ENCODE peak calls at places on chromosome 3, in six cellular contexts. X is CD4-positive, alpha-beta T cell; Q is aorta; E is A549; N is right atrium auricular region; F is AG04450. P is an unnamed sample. For H3K9me3, the result is how much of the 10 kb centered on the place peaks cover.

GRCh38 chr3:78725703-78726246 is 1042.0 kb downstream of the ROBO1 start:
- DNase-seq in X (no peak), N (no peak), Q (no peak), E (no peak), F (no peak), P (no peak)

GRCh38 chr3:37859908-37860199 is 1.8 kb upstream of the CTDSPL start:
- DNase-seq in Q (no peak), N (no peak), E (no peak), F (no peak), X (no peak), P (no peak)

GRCh38 chr3:157066335-157067071 is 93.4 kb downstream of the CCNL1 start:
- DNase-seq in Q (no peak), N (no peak), X (no peak), E (no peak), F (peak), P (no peak)

GRCh38 chr3:176426371-176426770 is 770.9 kb downstream of the TBL1XR1 start:
- DNase-seq in F (no peak), Q (no peak), X (no peak), N (no peak), E (no peak), P (no peak)

GRCh38 chr3:141448606-141449216 is 38.1 kb upstream of the RASA2 start:
- DNase-seq in E (no peak), N (no peak), X (no peak), F (no peak), Q (no peak), P (no peak)

GRCh38 chr3:170997966-170998913 is 28.3 kb downstream of the SLC2A2 start:
- DNase-seq in E (no peak), N (no peak), F (no peak), Q (no peak), X (no peak), P (no peak)

GRCh38 chr3:144394052-144394451 is 422.4 kb downstream of the DIPK2A start:
- DNase-seq in F (no peak), X (no peak), E (no peak), Q (no peak), N (no peak), P (no peak)

GRCh38 chr3:156620260-156620659 is 54.1 kb upstream of the TIPARP start:
- DNase-seq in N (no peak), E (no peak), F (no peak), X (no peak), Q (peak), P (no peak)

GRCh38 chr3:46312996-46313395 is 40.9 kb upstream of the CCR2 start:
- DNase-seq in X (no peak), E (no peak), F (no peak), N (no peak), Q (no peak), P (no peak)

GRCh38 chr3:183537295-183537730 is 18.2 kb downstream of the KLHL6 start:
- DNase-seq in E (no peak), Q (peak), F (no peak), X (no peak), N (peak), P (no peak)

GRCh38 chr3:194135806-194136518 is at the start of gene HES1:
- DNase-seq in Q (peak), N (peak), F (peak), E (peak), X (peak), P (peak)

GRCh38 chr3:152061296-152061695 is 187.9 kb downstream of the SUCNR1 start:
- DNase-seq in X (no peak), Q (no peak), N (no peak), F (no peak), E (no peak), P (no peak)

GRCh38 chr3:12895391-12896205 is 54.2 kb upstream of the RPL32 start:
- DNase-seq in N (no peak), E (no peak), X (no peak), Q (peak), F (no peak), P (no peak)

GRCh38 chr3:107064445-107065060 is 312.7 kb upstream of the CCDC54 start:
- DNase-seq in E (peak), N (peak), X (peak), Q (peak), F (peak), P (no peak)

GRCh38 chr3:99468918-99469317 is 169.5 kb upstream of the COL8A1 start:
- DNase-seq in F (no peak), N (no peak), X (no peak), Q (no peak), E (no peak), P (no peak)

GRCh38 chr3:46367811-46368210 is 2.9 kb upstream of the CCR5 start:
- DNase-seq in N (no peak), X (no peak), Q (no peak), F (no peak), E (no peak), P (no peak)

GRCh38 chr3:43866529-43867353 is 176.0 kb downstream of the ABHD5 start:
- DNase-seq in N (no peak), F (peak), Q (no peak), E (peak), X (no peak), P (no peak)

GRCh38 chr3:188097786-188098185 is 56.2 kb upstream of the LPP start:
- DNase-seq in Q (no peak), F (no peak), E (no peak), N (no peak), X (no peak), P (no peak)

GRCh38 chr3:197406266-197406665 is 107.9 kb upstream of the DLG1 start:
- DNase-seq in E (no peak), Q (peak), X (no peak), N (no peak), F (no peak), P (no peak)

GRCh38 chr3:119604878-119605277 is 7.2 kb downstream of the PLA1A start:
- DNase-seq in F (no peak), E (no peak), X (no peak), N (no peak), Q (no peak), P (no peak)

GRCh38 chr3:141434255-141434654 is 52.6 kb upstream of the RASA2 start:
- DNase-seq in X (no peak), E (no peak), Q (no peak), N (no peak), F (no peak), P (no peak)

GRCh38 chr3:129934234-129935123 is 40.0 kb upstream of the TRH start:
- DNase-seq in F (no peak), E (peak), X (no peak), Q (no peak), N (no peak), P (no peak)

GRCh38 chr3:195876297-195877031 is 31.9 kb downstream of the TNK2 start:
- DNase-seq in X (no peak), N (no peak), Q (no peak), E (peak), F (no peak), P (peak)

GRCh38 chr3:187456268-187456667 is 88.1 kb downstream of the RTP4 start:
- DNase-seq in X (no peak), E (no peak), Q (peak), N (peak), F (no peak), P (no peak)

GRCh38 chr3:112519424-112520001 is 20.2 kb upstream of the BTLA start:
- DNase-seq in F (peak), N (no peak), E (peak), Q (no peak), X (peak), P (no peak)

GRCh38 chr3:112512320-112512719 is 13.0 kb upstream of the BTLA start:
- DNase-seq in E (no peak), Q (no peak), F (no peak), N (no peak), X (no peak), P (no peak)

GRCh38 chr3:112508860-112509259 is 9.6 kb upstream of the BTLA start:
- DNase-seq in F (no peak), N (no peak), Q (no peak), X (no peak), E (no peak), P (no peak)

GRCh38 chr3:112514527-112515128 is 15.4 kb upstream of the BTLA start:
- DNase-seq in X (no peak), N (no peak), Q (no peak), F (no peak), E (no peak), P (no peak)
- H3K9me3 ChIP-seq in X (under half), N (under half), Q (under half), F (under half), E (under half), P (under half)

DNA sequence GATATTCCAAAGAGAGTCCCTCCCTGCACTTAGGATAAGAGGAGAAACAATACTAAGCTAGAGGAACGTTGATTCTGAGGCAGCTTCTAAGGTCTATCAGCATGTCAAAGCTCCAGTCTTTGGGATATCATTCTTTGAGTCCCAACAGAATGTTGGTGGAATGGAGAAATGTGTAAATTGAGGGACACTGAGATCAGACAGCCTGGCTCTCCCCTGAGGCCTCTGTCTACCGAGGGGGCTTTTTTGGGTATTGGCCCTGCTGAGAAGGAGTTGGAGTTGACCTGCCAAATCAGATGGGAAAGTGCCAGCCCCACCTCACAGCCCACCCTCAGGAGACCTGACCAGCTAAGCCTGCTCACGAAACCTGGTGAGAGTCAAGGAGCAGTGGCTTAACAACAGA is 27.6 kb upstream of the LRTM1 start:
- DNase-seq in F (no peak), N (no peak), E (no peak), X (no peak), Q (no peak), P (no peak)
- H3K9me3 ChIP-seq in F (under half), N (under half), E (under half), X (under half), Q (under half), P (under half)

DNA sequence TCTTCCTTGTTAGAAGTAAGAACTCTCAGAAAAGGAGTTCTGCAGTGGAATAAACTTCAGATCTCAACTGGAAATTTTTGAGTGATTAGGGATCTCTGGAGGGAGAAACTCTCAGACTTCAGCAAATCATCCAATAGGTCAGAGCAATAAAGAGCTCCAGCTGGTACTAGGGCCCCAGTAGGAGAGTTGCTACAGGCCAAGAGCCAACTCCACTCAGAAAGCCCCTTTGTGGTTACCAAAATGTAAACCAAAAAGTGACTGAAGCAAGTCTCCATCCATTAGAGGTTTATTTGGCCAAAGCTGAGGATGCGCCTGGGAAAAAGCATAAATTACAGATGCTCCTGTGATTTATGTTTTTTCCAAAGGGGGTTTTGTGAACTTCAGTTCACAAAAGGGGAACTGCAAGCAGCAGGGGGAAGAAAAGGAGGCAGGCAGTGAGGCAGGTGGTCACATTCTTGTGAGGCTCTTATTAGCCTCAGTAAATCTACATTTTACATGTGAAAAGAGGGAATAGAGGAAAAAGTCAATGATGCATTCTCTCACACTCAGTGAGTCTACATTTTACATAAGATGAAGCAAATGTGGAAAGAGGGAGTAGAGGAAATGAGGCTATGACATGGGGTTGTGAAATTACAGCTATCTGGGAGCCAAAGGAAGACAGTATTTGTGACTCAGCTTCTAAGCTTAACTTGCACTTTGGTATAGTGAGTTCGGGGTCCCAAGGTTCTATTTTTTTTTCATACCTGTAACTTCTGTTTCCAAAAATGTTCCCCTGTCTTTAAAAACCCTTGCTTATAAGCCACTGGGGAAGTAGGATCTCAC is 92.4 kb upstream of the DAZL start:
- DNase-seq in F (no peak), N (no peak), E (no peak), Q (no peak), X (no peak), P (no peak)
- H3K9me3 ChIP-seq in F (under half), N (under half), E (under half), Q (under half), X (under half), P (under half)

DNA sequence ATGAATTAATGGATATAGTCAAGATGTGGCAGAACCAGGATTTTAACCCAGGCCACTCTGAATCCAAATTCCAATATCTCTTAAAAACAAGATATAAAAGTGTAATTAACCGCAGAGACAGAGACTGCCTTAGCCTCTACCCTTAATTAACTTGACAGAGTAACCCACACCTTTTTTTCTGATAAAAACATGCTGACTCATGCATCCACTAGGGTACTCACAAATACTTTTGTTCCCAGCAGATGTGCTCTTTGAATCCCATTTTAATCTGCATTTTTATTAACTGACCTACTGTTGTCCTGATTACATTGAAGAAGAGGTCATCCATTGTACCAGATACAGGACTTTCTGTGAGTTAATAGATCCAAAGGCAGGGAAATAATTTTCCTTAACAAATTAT is 278.3 kb downstream of the CHL1 start:
- DNase-seq in X (no peak), F (no peak), E (no peak), Q (no peak), N (no peak), P (no peak)
- H3K9me3 ChIP-seq in X (under half), F (under half), E (under half), Q (under half), N (under half), P (under half)

GRCh38 chr3:155619118-155619915 is 125.6 kb downstream of the PLCH1 start:
- DNase-seq in F (no peak), Q (no peak), X (no peak), E (no peak), N (no peak), P (no peak)

GRCh38 chr3:155611456-155611855 is 133.4 kb downstream of the PLCH1 start:
- DNase-seq in Q (no peak), E (no peak), N (no peak), X (no peak), F (no peak), P (no peak)

GRCh38 chr3:155618575-155618974 is 126.3 kb downstream of the PLCH1 start:
- DNase-seq in F (no peak), X (no peak), Q (no peak), N (no peak), E (no peak), P (no peak)

GRCh38 chr3:155617346-155617745 is 127.5 kb downstream of the PLCH1 start:
- DNase-seq in F (no peak), E (no peak), X (no peak), Q (no peak), N (no peak), P (no peak)
- H3K9me3 ChIP-seq in F (under half), E (under half), X (under half), Q (under half), N (under half), P (under half)

GRCh38 chr3:34013818-34014576 is 215.6 kb downstream of the PDCD6IP start:
- DNase-seq in E (no peak), F (no peak), Q (no peak), N (no peak), X (no peak), P (no peak)
- H3K9me3 ChIP-seq in E (under half), F (under half), Q (under half), N (under half), X (under half), P (under half)

GRCh38 chr3:163126115-163126514 is 1629.5 kb downstream of the OTOL1 start:
- DNase-seq in F (no peak), X (no peak), Q (no peak), E (no peak), N (no peak), P (no peak)
- H3K9me3 ChIP-seq in F (under half), X (under half), Q (under half), E (under half), N (under half), P (under half)

DNA sequence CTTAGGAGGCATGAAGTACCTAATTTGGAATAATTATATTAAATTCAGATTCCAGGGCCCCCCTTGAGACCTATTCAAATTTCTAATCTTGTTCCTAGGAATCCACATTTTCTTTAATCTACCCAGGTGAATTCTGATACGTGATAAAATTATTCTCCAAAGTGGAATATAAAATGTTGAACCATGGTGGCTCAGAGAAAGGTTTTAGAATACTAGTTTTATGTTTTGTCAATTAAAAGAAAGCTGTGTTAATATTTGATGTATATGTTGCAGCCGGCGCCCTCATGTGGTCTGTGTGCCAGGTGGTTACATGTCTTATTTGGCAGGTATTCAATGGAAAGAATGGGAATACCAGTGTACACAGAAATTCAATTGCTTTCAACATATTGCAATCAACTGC is 321.8 kb downstream of the FEZF2 start:
- DNase-seq in Q (no peak), X (no peak), N (no peak), F (no peak), E (no peak), P (no peak)
- H3K9me3 ChIP-seq in Q (under half), X (under half), N (under half), F (under half), E (under half), P (under half)

GRCh38 chr3:180776433-180776832 is 97.1 kb upstream of the CCDC39 start:
- DNase-seq in N (no peak), X (no peak), E (no peak), Q (no peak), F (no peak), P (no peak)
- H3K9me3 ChIP-seq in N (half or more), X (under half), E (under half), Q (under half), F (under half), P (under half)

GRCh38 chr3:104578558-104578957 is 788.2 kb upstream of the ALCAM start:
- DNase-seq in Q (no peak), E (no peak), X (no peak), N (no peak), F (no peak), P (no peak)

GRCh38 chr3:104575631-104576030 is 791.1 kb upstream of the ALCAM start:
- DNase-seq in E (no peak), X (no peak), F (no peak), N (no peak), Q (no peak), P (no peak)
- H3K9me3 ChIP-seq in E (under half), X (under half), F (under half), N (under half), Q (under half), P (under half)

P was measured in T-helper 17 cell.